ENCODE peak calls at places on chromosome 4, in five cellular contexts. One of them, this sample, is unnamed.

GRCh38 chr4:156695163-156695562 is 276.4 kb downstream of the PDGFC start:
- DNase-seq in fibroblast of lung: no peak
- DNase-seq in skeletal muscle cell: no peak
- DNase-seq in AG09319: no peak
- DNase-seq in stimulated activated CD4-positive, alpha-beta T cell treated with anti-CD3 and anti-CD28 coated beads, TNF-alpha, amount 100 ng/mL, for 48 hours: no peak
- DNase-seq in this sample: no peak

GRCh38 chr4:2298548-2298991 is 36.7 kb upstream of the MXD4 start:
- DNase-seq in fibroblast of lung: no peak
- DNase-seq in skeletal muscle cell: no peak
- DNase-seq in AG09319: no peak
- DNase-seq in stimulated activated CD4-positive, alpha-beta T cell treated with anti-CD3 and anti-CD28 coated beads, TNF-alpha, amount 100 ng/mL, for 48 hours: no peak
- DNase-seq in this sample: no peak

GRCh38 chr4:610411-611261 is 14.7 kb upstream of the PDE6B start:
- DNase-seq in fibroblast of lung: peak
- DNase-seq in skeletal muscle cell: peak
- DNase-seq in AG09319: no peak
- DNase-seq in stimulated activated CD4-positive, alpha-beta T cell treated with anti-CD3 and anti-CD28 coated beads, TNF-alpha, amount 100 ng/mL, for 48 hours: no peak
- DNase-seq in this sample: no peak

GRCh38 chr4:28677808-28678207 is 1817.2 kb downstream of the STIM2 start:
- DNase-seq in fibroblast of lung: no peak
- DNase-seq in skeletal muscle cell: no peak
- DNase-seq in AG09319: no peak
- DNase-seq in stimulated activated CD4-positive, alpha-beta T cell treated with anti-CD3 and anti-CD28 coated beads, TNF-alpha, amount 100 ng/mL, for 48 hours: no peak
- DNase-seq in this sample: no peak

GRCh38 chr4:145098675-145099037 is 545 bp downstream of the ABCE1 start:
- DNase-seq in fibroblast of lung: peak
- DNase-seq in skeletal muscle cell: peak
- DNase-seq in AG09319: no peak
- DNase-seq in stimulated activated CD4-positive, alpha-beta T cell treated with anti-CD3 and anti-CD28 coated beads, TNF-alpha, amount 100 ng/mL, for 48 hours: peak
- DNase-seq in this sample: peak

GRCh38 chr4:16225139-16225538 is 1.1 kb downstream of the TAPT1 start:
- DNase-seq in fibroblast of lung: peak
- DNase-seq in skeletal muscle cell: no peak
- DNase-seq in AG09319: no peak
- DNase-seq in stimulated activated CD4-positive, alpha-beta T cell treated with anti-CD3 and anti-CD28 coated beads, TNF-alpha, amount 100 ng/mL, for 48 hours: no peak
- DNase-seq in this sample: no peak

GRCh38 chr4:114019972-114020358 is 40.5 kb upstream of the ARSJ start:
- DNase-seq in fibroblast of lung: no peak
- DNase-seq in skeletal muscle cell: no peak
- DNase-seq in AG09319: no peak
- DNase-seq in stimulated activated CD4-positive, alpha-beta T cell treated with anti-CD3 and anti-CD28 coated beads, TNF-alpha, amount 100 ng/mL, for 48 hours: no peak
- DNase-seq in this sample: no peak

GRCh38 chr4:165915215-165915614 is 42.2 kb downstream of the TLL1 start:
- DNase-seq in fibroblast of lung: no peak
- DNase-seq in skeletal muscle cell: no peak
- DNase-seq in AG09319: no peak
- DNase-seq in stimulated activated CD4-positive, alpha-beta T cell treated with anti-CD3 and anti-CD28 coated beads, TNF-alpha, amount 100 ng/mL, for 48 hours: no peak
- DNase-seq in this sample: no peak

GRCh38 chr4:2842667-2843022 is 999 bp upstream of the ADD1 start:
- DNase-seq in fibroblast of lung: peak
- DNase-seq in skeletal muscle cell: no peak
- DNase-seq in AG09319: no peak
- DNase-seq in stimulated activated CD4-positive, alpha-beta T cell treated with anti-CD3 and anti-CD28 coated beads, TNF-alpha, amount 100 ng/mL, for 48 hours: no peak
- DNase-seq in this sample: no peak

GRCh38 chr4:86496094-86497060 is 97.7 kb upstream of the PTPN13 start:
- DNase-seq in fibroblast of lung: peak
- DNase-seq in skeletal muscle cell: no peak
- DNase-seq in AG09319: no peak
- DNase-seq in stimulated activated CD4-positive, alpha-beta T cell treated with anti-CD3 and anti-CD28 coated beads, TNF-alpha, amount 100 ng/mL, for 48 hours: no peak
- DNase-seq in this sample: peak

GRCh38 chr4:23945521-23946017 is 55.7 kb upstream of the PPARGC1A start:
- DNase-seq in fibroblast of lung: peak
- DNase-seq in skeletal muscle cell: peak
- DNase-seq in AG09319: no peak
- DNase-seq in stimulated activated CD4-positive, alpha-beta T cell treated with anti-CD3 and anti-CD28 coated beads, TNF-alpha, amount 100 ng/mL, for 48 hours: no peak
- DNase-seq in this sample: peak

GRCh38 chr4:89835413-89835812 is 1.5 kb downstream of the SNCA start:
- DNase-seq in fibroblast of lung: no peak
- DNase-seq in skeletal muscle cell: no peak
- DNase-seq in AG09319: no peak
- DNase-seq in stimulated activated CD4-positive, alpha-beta T cell treated with anti-CD3 and anti-CD28 coated beads, TNF-alpha, amount 100 ng/mL, for 48 hours: no peak
- DNase-seq in this sample: no peak

GRCh38 chr4:12145106-12145505 is 716.4 kb upstream of the HS3ST1 start:
- DNase-seq in fibroblast of lung: no peak
- DNase-seq in skeletal muscle cell: no peak
- DNase-seq in AG09319: no peak
- DNase-seq in stimulated activated CD4-positive, alpha-beta T cell treated with anti-CD3 and anti-CD28 coated beads, TNF-alpha, amount 100 ng/mL, for 48 hours: no peak
- DNase-seq in this sample: no peak

GRCh38 chr4:82194329-82194728 is 179.5 kb downstream of the HNRNPD start:
- DNase-seq in fibroblast of lung: no peak
- DNase-seq in skeletal muscle cell: no peak
- DNase-seq in AG09319: no peak
- DNase-seq in stimulated activated CD4-positive, alpha-beta T cell treated with anti-CD3 and anti-CD28 coated beads, TNF-alpha, amount 100 ng/mL, for 48 hours: no peak
- DNase-seq in this sample: no peak

GRCh38 chr4:75494563-75494962 is 19.6 kb downstream of the RCHY1 start:
- DNase-seq in fibroblast of lung: peak
- DNase-seq in skeletal muscle cell: peak
- DNase-seq in AG09319: no peak
- DNase-seq in stimulated activated CD4-positive, alpha-beta T cell treated with anti-CD3 and anti-CD28 coated beads, TNF-alpha, amount 100 ng/mL, for 48 hours: no peak
- DNase-seq in this sample: no peak

GRCh38 chr4:149292422-149293055 is 523.1 kb downstream of the IQCM start:
- DNase-seq in fibroblast of lung: peak
- DNase-seq in skeletal muscle cell: no peak
- DNase-seq in AG09319: no peak
- DNase-seq in stimulated activated CD4-positive, alpha-beta T cell treated with anti-CD3 and anti-CD28 coated beads, TNF-alpha, amount 100 ng/mL, for 48 hours: no peak
- DNase-seq in this sample: no peak

GRCh38 chr4:33262809-33263208 is 2542.6 kb downstream of the PCDH7 start:
- DNase-seq in fibroblast of lung: peak
- DNase-seq in skeletal muscle cell: peak
- DNase-seq in AG09319: no peak
- DNase-seq in stimulated activated CD4-positive, alpha-beta T cell treated with anti-CD3 and anti-CD28 coated beads, TNF-alpha, amount 100 ng/mL, for 48 hours: no peak
- DNase-seq in this sample: no peak

GRCh38 chr4:121380448-121381147 is at the start of gene QRFPR:
- DNase-seq in fibroblast of lung: peak
- DNase-seq in skeletal muscle cell: no peak
- DNase-seq in AG09319: no peak
- DNase-seq in stimulated activated CD4-positive, alpha-beta T cell treated with anti-CD3 and anti-CD28 coated beads, TNF-alpha, amount 100 ng/mL, for 48 hours: peak
- DNase-seq in this sample: no peak

GRCh38 chr4:159384619-159385018 is 281.7 kb downstream of the RAPGEF2 start:
- DNase-seq in fibroblast of lung: no peak
- DNase-seq in skeletal muscle cell: no peak
- DNase-seq in AG09319: no peak
- DNase-seq in stimulated activated CD4-positive, alpha-beta T cell treated with anti-CD3 and anti-CD28 coated beads, TNF-alpha, amount 100 ng/mL, for 48 hours: no peak
- DNase-seq in this sample: no peak

GRCh38 chr4:106247600-106247999 is 68.4 kb downstream of the TBCK start:
- DNase-seq in fibroblast of lung: no peak
- DNase-seq in skeletal muscle cell: no peak
- DNase-seq in AG09319: no peak
- DNase-seq in stimulated activated CD4-positive, alpha-beta T cell treated with anti-CD3 and anti-CD28 coated beads, TNF-alpha, amount 100 ng/mL, for 48 hours: no peak
- DNase-seq in this sample: no peak

GRCh38 chr4:20019310-20020015 is 232.2 kb upstream of the SLIT2 start:
- DNase-seq in fibroblast of lung: peak
- DNase-seq in skeletal muscle cell: no peak
- DNase-seq in AG09319: no peak
- DNase-seq in stimulated activated CD4-positive, alpha-beta T cell treated with anti-CD3 and anti-CD28 coated beads, TNF-alpha, amount 100 ng/mL, for 48 hours: no peak
- DNase-seq in this sample: no peak

GRCh38 chr4:6946497-6946896 is 36.9 kb downstream of the TBC1D14 start:
- DNase-seq in fibroblast of lung: no peak
- DNase-seq in skeletal muscle cell: no peak
- DNase-seq in AG09319: no peak
- DNase-seq in stimulated activated CD4-positive, alpha-beta T cell treated with anti-CD3 and anti-CD28 coated beads, TNF-alpha, amount 100 ng/mL, for 48 hours: no peak
- DNase-seq in this sample: no peak

GRCh38 chr4:81173213-81173612 is 41.8 kb downstream of the PRKG2 start:
- DNase-seq in fibroblast of lung: no peak
- DNase-seq in skeletal muscle cell: peak
- DNase-seq in AG09319: no peak
- DNase-seq in stimulated activated CD4-positive, alpha-beta T cell treated with anti-CD3 and anti-CD28 coated beads, TNF-alpha, amount 100 ng/mL, for 48 hours: no peak
- DNase-seq in this sample: no peak

GRCh38 chr4:104491826-104492771 is 2.6 kb downstream of the CXXC4 start:
- DNase-seq in fibroblast of lung: peak
- DNase-seq in skeletal muscle cell: no peak
- DNase-seq in AG09319: no peak
- DNase-seq in stimulated activated CD4-positive, alpha-beta T cell treated with anti-CD3 and anti-CD28 coated beads, TNF-alpha, amount 100 ng/mL, for 48 hours: no peak
- DNase-seq in this sample: no peak

GRCh38 chr4:41359069-41359769 is 102.5 kb downstream of the UCHL1 start:
- DNase-seq in fibroblast of lung: no peak
- DNase-seq in skeletal muscle cell: no peak
- DNase-seq in AG09319: no peak
- DNase-seq in stimulated activated CD4-positive, alpha-beta T cell treated with anti-CD3 and anti-CD28 coated beads, TNF-alpha, amount 100 ng/mL, for 48 hours: no peak
- DNase-seq in this sample: no peak

GRCh38 chr4:103934178-103934789 is 214.5 kb upstream of the TACR3 start:
- DNase-seq in fibroblast of lung: peak
- DNase-seq in skeletal muscle cell: no peak
- DNase-seq in AG09319: peak
- DNase-seq in stimulated activated CD4-positive, alpha-beta T cell treated with anti-CD3 and anti-CD28 coated beads, TNF-alpha, amount 100 ng/mL, for 48 hours: peak
- DNase-seq in this sample: no peak

GRCh38 chr4:2829933-2830451 is 13.7 kb upstream of the ADD1 start:
- DNase-seq in fibroblast of lung: peak
- DNase-seq in skeletal muscle cell: no peak
- DNase-seq in AG09319: no peak
- DNase-seq in stimulated activated CD4-positive, alpha-beta T cell treated with anti-CD3 and anti-CD28 coated beads, TNF-alpha, amount 100 ng/mL, for 48 hours: no peak
- DNase-seq in this sample: no peak

GRCh38 chr4:133865606-133866327 is 335.8 kb downstream of the PABPC4L start:
- DNase-seq in fibroblast of lung: peak
- DNase-seq in skeletal muscle cell: peak
- DNase-seq in AG09319: peak
- DNase-seq in stimulated activated CD4-positive, alpha-beta T cell treated with anti-CD3 and anti-CD28 coated beads, TNF-alpha, amount 100 ng/mL, for 48 hours: no peak
- DNase-seq in this sample: no peak

GRCh38 chr4:146545102-146545501 is 23.4 kb upstream of the SLC10A7 start:
- DNase-seq in fibroblast of lung: peak
- DNase-seq in skeletal muscle cell: no peak
- DNase-seq in AG09319: no peak
- DNase-seq in stimulated activated CD4-positive, alpha-beta T cell treated with anti-CD3 and anti-CD28 coated beads, TNF-alpha, amount 100 ng/mL, for 48 hours: no peak
- DNase-seq in this sample: no peak

GRCh38 chr4:173534439-173534838 is 4.4 kb upstream of the HAND2 start:
- DNase-seq in fibroblast of lung: no peak
- DNase-seq in skeletal muscle cell: no peak
- DNase-seq in AG09319: no peak
- DNase-seq in stimulated activated CD4-positive, alpha-beta T cell treated with anti-CD3 and anti-CD28 coated beads, TNF-alpha, amount 100 ng/mL, for 48 hours: no peak
- DNase-seq in this sample: no peak

This sample was measured in HL-60.